ENCODE peak calls at places on chromosomes 7 and 10, in four cellular contexts. H, F, M and U are unnamed samples.

GRCh38 chr7:134130124-134130523 is 3.0 kb downstream of the LRGUK start:
- DNase-seq in M (no peak), F (no peak), H (no peak), U (no peak)

GRCh38 chr7:140242057-140243031 is 65.6 kb upstream of the KDM7A start:
- DNase-seq in F (no peak), M (no peak), H (no peak), U (peak)

GRCh38 chr10:105644559-105644958 is 1003.5 kb downstream of the SORCS3 start:
- DNase-seq in H (no peak), F (no peak), M (no peak), U (no peak)

GRCh38 chr10:43201545-43202131 is 63.4 kb downstream of the CSGALNACT2 start:
- DNase-seq in H (no peak), M (no peak), F (no peak), U (no peak)

GRCh38 chr10:120989996-120990395 is 138.8 kb downstream of the WDR11 start:
- DNase-seq in M (no peak), F (no peak), H (no peak), U (no peak)

GRCh38 chr7:81662531-81662930 is 107.3 kb downstream of the HGF start:
- DNase-seq in H (no peak), M (no peak), F (no peak), U (no peak)

GRCh38 chr10:1708746-1709145 is 28.6 kb downstream of the ADARB2 start:
- DNase-seq in H (no peak), F (no peak), M (no peak), U (no peak)

GRCh38 chr7:47491637-47492036 is 90.3 kb downstream of the TNS3 start:
- DNase-seq in F (no peak), M (no peak), H (no peak), U (no peak)

GRCh38 chr10:76675951-76676587 is 961.5 kb downstream of the KCNMA1 start:
- DNase-seq in M (no peak), F (no peak), H (no peak), U (no peak)

GRCh38 chr7:96219382-96220130 is 102.3 kb downstream of the SLC25A13 start:
- DNase-seq in H (no peak), F (no peak), M (no peak), U (no peak)

GRCh38 chr7:137913985-137914384 is 67.2 kb upstream of the DGKI start:
- DNase-seq in F (no peak), H (no peak), M (no peak), U (no peak)

GRCh38 chr7:127912901-127913300 is 118.3 kb downstream of the LRRC4 start:
- DNase-seq in M (no peak), F (no peak), H (no peak), U (no peak)

GRCh38 chr7:133633055-133633454 is 380.2 kb downstream of the EXOC4 start:
- DNase-seq in H (no peak), F (no peak), M (no peak), U (no peak)

GRCh38 chr7:38929460-38930171 is 20.6 kb upstream of the VPS41 start:
- DNase-seq in F (no peak), H (no peak), M (no peak), U (no peak)

GRCh38 chr7:25847331-25848070 is 304.5 kb upstream of the NFE2L3 start:
- DNase-seq in H (no peak), F (no peak), M (no peak), U (no peak)